ENCODE peak calls at places on chromosomes 11 and 22, in seven cellular contexts. N is fibroblast of the conjunctiva; C is mammary epithelial cell; R is ELF-1; U is activated CD4-positive, alpha-beta T cell treated with anti-CD3 and anti-CD28 coated beads, Interleukin-2, amount 10 ng/mL, durations not matched to agents 7 days and 5 days; T is T-cell; E is cardiac muscle cell. I is an unnamed sample.

GRCh38 chr11:61860054-61860903 is 31.1 kb downstream of the FADS3 start:
- DNase-seq in N (no peak), E (no peak), U (no peak), T (no peak), R (no peak), C (no peak), I (no peak)

GRCh38 chr22:21697021-21697771 is 31.4 kb downstream of the PPIL2 start:
- DNase-seq in N (no peak), C (no peak), U (no peak), E (no peak), T (no peak), R (no peak), I (no peak)

GRCh38 chr11:120789391-120789790 is 234.5 kb upstream of the TBCEL start:
- DNase-seq in U (no peak), C (no peak), N (no peak), R (no peak), E (no peak), T (no peak), I (no peak)

GRCh38 chr11:65524010-65524746 is 705 bp upstream of the SCYL1 start:
- DNase-seq in U (no peak), E (no peak), T (no peak), C (peak), R (peak), N (no peak), I (peak)

GRCh38 chr22:33400891-33401290 is 342.7 kb upstream of the SYN3 start:
- DNase-seq in N (no peak), C (no peak), U (no peak), E (no peak), R (no peak), T (no peak), I (no peak)

GRCh38 chr11:72661486-72661885 is 12.7 kb downstream of the PDE2A start:
- DNase-seq in C (no peak), U (no peak), T (no peak), E (no peak), N (no peak), R (no peak), I (no peak)

GRCh38 chr22:45510376-45511232 is 7.9 kb downstream of the FBLN1 start:
- DNase-seq in T (no peak), N (no peak), E (no peak), U (no peak), C (no peak), R (no peak), I (no peak)

GRCh38 chr22:36933629-36934028 is 20.2 kb downstream of the CSF2RB start:
- DNase-seq in E (no peak), R (no peak), C (no peak), T (no peak), N (no peak), U (no peak), I (no peak)

GRCh38 chr11:65115361-65116082 is 2.0 kb downstream of the ZNHIT2 start:
- DNase-seq in R (no peak), N (no peak), U (no peak), T (no peak), C (no peak), E (no peak), I (no peak)

GRCh38 chr22:23903328-23903971 is 9.3 kb downstream of the MIF start:
- DNase-seq in N (no peak), T (no peak), U (no peak), R (no peak), C (peak), E (no peak), I (no peak)

GRCh38 chr11:83510530-83511449 is 224.6 kb upstream of the CCDC90B start:
- DNase-seq in N (no peak), T (no peak), U (no peak), C (no peak), R (no peak), E (no peak), I (no peak)

GRCh38 chr11:47083913-47084312 is 92.8 kb downstream of the ARFGAP2 start:
- DNase-seq in C (peak), R (no peak), U (no peak), N (no peak), T (no peak), E (no peak), I (no peak)

GRCh38 chr22:24806663-24807001 is 621 bp downstream of the SGSM1 start:
- DNase-seq in R (no peak), C (no peak), N (no peak), E (no peak), T (no peak), U (no peak), I (no peak)

GRCh38 chr11:8261316-8261715 is 2.4 kb downstream of the LMO1 start:
- DNase-seq in R (no peak), N (no peak), T (no peak), C (no peak), E (no peak), U (no peak), I (no peak)

GRCh38 chr11:117519170-117519569 is 191.5 kb downstream of the CEP164 start:
- DNase-seq in E (peak), C (no peak), R (peak), N (no peak), T (no peak), U (no peak), I (no peak)

GRCh38 chr11:107769189-107769588 is 57.3 kb upstream of the SLN start:
- DNase-seq in N (no peak), T (no peak), R (no peak), C (peak), E (no peak), U (no peak), I (no peak)

GRCh38 chr11:44518968-44519550 is 46.4 kb upstream of the CD82 start:
- DNase-seq in N (no peak), T (no peak), R (no peak), E (no peak), U (no peak), C (no peak), I (no peak)

GRCh38 chr11:130873766-130874165 is 42.5 kb downstream of the SNX19 start:
- DNase-seq in T (no peak), C (peak), N (no peak), E (no peak), R (no peak), U (no peak), I (no peak)

GRCh38 chr11:68813778-68814177 is 27.9 kb downstream of the CPT1A start:
- DNase-seq in C (no peak), R (no peak), T (no peak), U (no peak), E (no peak), N (no peak), I (no peak)

GRCh38 chr11:34204396-34205279 is 99.2 kb downstream of the NAT10 start:
- DNase-seq in R (no peak), N (no peak), U (no peak), E (no peak), C (peak), T (no peak), I (no peak)

GRCh38 chr11:2178906-2179494 is 7.4 kb upstream of the TH start:
- DNase-seq in R (peak), N (no peak), C (peak), U (no peak), T (no peak), E (no peak), I (no peak)

GRCh38 chr11:61543606-61544306 is 35.2 kb downstream of the LRRC10B start:
- DNase-seq in R (no peak), T (no peak), N (peak), C (no peak), U (no peak), E (no peak), I (no peak)

GRCh38 chr22:17874231-17874630 is 100.0 kb upstream of the BID start:
- DNase-seq in T (no peak), E (no peak), R (no peak), N (no peak), C (no peak), U (no peak), I (no peak)

GRCh38 chr11:114617157-114618124 is 21.9 kb upstream of the NXPE4 start:
- DNase-seq in E (no peak), U (no peak), N (no peak), C (no peak), T (no peak), R (no peak), I (no peak)

GRCh38 chr11:115656684-115657083 is 152.5 kb upstream of the CADM1 start:
- DNase-seq in R (no peak), N (no peak), C (no peak), E (no peak), U (no peak), T (no peak), I (no peak)

GRCh38 chr11:86906198-86906597 is 49.0 kb downstream of the FZD4 start:
- DNase-seq in N (no peak), U (no peak), R (no peak), C (no peak), T (no peak), E (no peak), I (no peak)

GRCh38 chr22:26573026-26573662 is 16.8 kb downstream of the TPST2 start:
- DNase-seq in N (no peak), E (no peak), U (no peak), R (no peak), C (no peak), T (peak), I (no peak)

GRCh38 chr11:69666752-69667536 is 8.2 kb downstream of the LTO1 start:
- DNase-seq in C (no peak), E (no peak), T (no peak), N (no peak), U (no peak), R (no peak), I (no peak)

GRCh38 chr11:14443642-14444041 is 56.0 kb downstream of the COPB1 start:
- DNase-seq in R (no peak), U (no peak), N (no peak), E (peak), C (peak), T (no peak), I (peak)

GRCh38 chr11:62336949-62337681 is at the start of gene ASRGL1:
- DNase-seq in N (peak), C (peak), R (peak), T (peak), U (peak), E (peak), I (peak)

GRCh38 chr22:44245867-44246266 is 65.1 kb downstream of the PARVG start:
- DNase-seq in T (no peak), E (no peak), C (no peak), N (no peak), U (no peak), R (no peak), I (no peak)

GRCh38 chr11:11414996-11415395 is 61.9 kb upstream of the CSNK2A3 start:
- DNase-seq in N (no peak), U (no peak), R (no peak), T (no peak), C (no peak), E (no peak), I (no peak)

GRCh38 chr11:45933131-45933821 is 10.8 kb downstream of the LARGE2 start:
- DNase-seq in T (no peak), E (no peak), U (no peak), R (no peak), N (no peak), C (peak), I (no peak)

GRCh38 chr11:23540101-23540561 is 679.9 kb upstream of the CCDC179 start:
- DNase-seq in R (peak), N (peak), C (peak), U (peak), E (peak), T (no peak), I (peak)

GRCh38 chr22:48167238-48167637 is 1404.8 kb downstream of the TBC1D22A start:
- DNase-seq in R (peak), U (no peak), T (no peak), E (peak), C (no peak), N (no peak), I (no peak)

I was measured in NCI-H1417.